ENCODE peak calls at places on chromosome 11, in ten cellular contexts. J is head of caudate nucleus; F is GDM1; T is stimulated activated CD4-positive, alpha-beta T cell treated with anti-CD3 and anti-CD28 coated beads, Interleukin-15, amount 100 ng/mL, for 1 hour; Q is mucosa of gallbladder; I is epithelial cell of prostate; Z is activated CD4-positive, alpha-beta T cell treated with anti-CD3 and anti-CD28 coated beads, Interleukin-2, amount 50 U/mL, for 4 hours; L is uterus; B is Calu3; P is RPMI7951. V is an unnamed sample.

GRCh38 chr11:69854719-69855118 is 35.5 kb upstream of the FGF3 start:
- DNase-seq in J (no peak), F (no peak), T (no peak), Q (no peak), I (peak; percentile 48), Z (no peak), L (no peak), B (peak; percentile 33), P (peak; percentile 62), V (peak; percentile 66)

GRCh38 chr11:78853521-78853920 is 278.9 kb upstream of the NARS2 start:
- DNase-seq in J (no peak), F (no peak), T (no peak), Q (no peak), I (no peak), Z (no peak), L (no peak), B (no peak), P (peak; percentile 43), V (no peak)

GRCh38 chr11:75261474-75261847 is 20.9 kb downstream of the TPBGL start:
- DNase-seq in J (peak; percentile 17), F (peak; percentile 34), T (no peak), Q (no peak), I (no peak), Z (no peak), L (peak; percentile 13), B (no peak), P (no peak), V (no peak)

GRCh38 chr11:96481806-96482592 is 92.2 kb downstream of the JRKL start:
- DNase-seq in J (no peak), F (no peak), T (no peak), Q (no peak), I (no peak), Z (no peak), L (no peak), B (no peak), P (no peak), V (no peak)

GRCh38 chr11:2222479-2222878 is 47.9 kb downstream of the ASCL2 start:
- DNase-seq in J (no peak), F (no peak), T (no peak), Q (no peak), I (no peak), Z (no peak), L (peak; percentile 30), B (no peak), P (peak; percentile 24), V (no peak)

GRCh38 chr11:92865352-92865751 is 104.1 kb upstream of the MTNR1B start:
- DNase-seq in J (no peak), F (no peak), T (no peak), Q (no peak), I (no peak), Z (no peak), L (no peak), B (no peak), P (no peak), V (no peak)

GRCh38 chr11:35274909-35275807 is 136.2 kb downstream of the CD44 start:
- DNase-seq in J (peak; percentile 30), F (no peak), T (no peak), Q (peak; percentile 65), I (no peak), Z (no peak), L (no peak), B (peak; percentile 66), P (peak; percentile 50), V (peak; percentile 48)

GRCh38 chr11:134008593-134008992 is 51.8 kb upstream of the IGSF9B start:
- DNase-seq in J (no peak), F (no peak), T (no peak), Q (peak; percentile 62), I (no peak), Z (no peak), L (no peak), B (peak; percentile 10), P (no peak), V (no peak)

GRCh38 chr11:14070866-14071265 is 108.3 kb downstream of the SPON1 start:
- DNase-seq in J (no peak), F (no peak), T (no peak), Q (no peak), I (no peak), Z (no peak), L (no peak), B (no peak), P (no peak), V (no peak)

GRCh38 chr11:74010306-74010981 is 1.6 kb upstream of the UCP3 start:
- DNase-seq in J (no peak), F (no peak), T (no peak), Q (no peak), I (no peak), Z (no peak), L (no peak), B (no peak), P (no peak), V (no peak)

V was measured in LHCN-M2.